ENCODE peak calls at places on chromosomes 5 and 9, in nine cellular contexts. One of them, this sample, is unnamed.

GRCh38 chr5:177133845-177134652 is 476 bp downstream of the NSD1 start:
- DNase-seq in astrocyte: peak
- DNase-seq in neural progenitor cell: peak
- DNase-seq in kidney: peak
- DNase-seq in WERI-Rb-1: peak
- DNase-seq in mucosa of descending colon: peak
- DNase-seq in cardiac muscle cell: peak
- DNase-seq in transverse colon: peak
- DNase-seq in breast epithelium: no peak
- DNase-seq in this sample: no peak

GRCh38 chr5:141483842-141484241 is 988 bp upstream of the PCDHGC4 start:
- DNase-seq in astrocyte: no peak
- DNase-seq in neural progenitor cell: peak
- DNase-seq in kidney: no peak
- DNase-seq in WERI-Rb-1: no peak
- DNase-seq in mucosa of descending colon: no peak
- DNase-seq in cardiac muscle cell: no peak
- DNase-seq in transverse colon: no peak
- DNase-seq in breast epithelium: no peak
- DNase-seq in this sample: no peak

GRCh38 chr9:109139851-109140250 is 20.1 kb upstream of the TMEM245 start:
- DNase-seq in astrocyte: no peak
- DNase-seq in neural progenitor cell: no peak
- DNase-seq in kidney: no peak
- DNase-seq in WERI-Rb-1: no peak
- DNase-seq in mucosa of descending colon: no peak
- DNase-seq in cardiac muscle cell: no peak
- DNase-seq in transverse colon: no peak
- DNase-seq in breast epithelium: no peak
- DNase-seq in this sample: peak

GRCh38 chr5:72378636-72379289 is 58.6 kb downstream of the PTCD2 start:
- DNase-seq in astrocyte: peak
- DNase-seq in neural progenitor cell: no peak
- DNase-seq in kidney: no peak
- DNase-seq in WERI-Rb-1: no peak
- DNase-seq in mucosa of descending colon: no peak
- DNase-seq in cardiac muscle cell: no peak
- DNase-seq in transverse colon: no peak
- DNase-seq in breast epithelium: peak
- DNase-seq in this sample: peak

GRCh38 chr9:79264511-79265448 is 307.0 kb upstream of the TLE4 start:
- DNase-seq in astrocyte: no peak
- DNase-seq in neural progenitor cell: no peak
- DNase-seq in kidney: no peak
- DNase-seq in WERI-Rb-1: no peak
- DNase-seq in mucosa of descending colon: no peak
- DNase-seq in cardiac muscle cell: no peak
- DNase-seq in transverse colon: no peak
- DNase-seq in breast epithelium: no peak
- DNase-seq in this sample: no peak

GRCh38 chr5:179152941-179153340 is 92.8 kb downstream of the ZNF354C start:
- DNase-seq in astrocyte: no peak
- DNase-seq in neural progenitor cell: no peak
- DNase-seq in kidney: peak
- DNase-seq in WERI-Rb-1: no peak
- DNase-seq in mucosa of descending colon: no peak
- DNase-seq in cardiac muscle cell: no peak
- DNase-seq in transverse colon: no peak
- DNase-seq in breast epithelium: no peak
- DNase-seq in this sample: no peak

GRCh38 chr5:170896779-170897178 is 35.0 kb downstream of the RANBP17 start:
- DNase-seq in astrocyte: peak
- DNase-seq in neural progenitor cell: peak
- DNase-seq in kidney: no peak
- DNase-seq in WERI-Rb-1: peak
- DNase-seq in mucosa of descending colon: no peak
- DNase-seq in cardiac muscle cell: peak
- DNase-seq in transverse colon: no peak
- DNase-seq in breast epithelium: no peak
- DNase-seq in this sample: no peak

GRCh38 chr9:120845255-120845654 is 2.5 kb upstream of the PSMD5 start:
- DNase-seq in astrocyte: no peak
- DNase-seq in neural progenitor cell: no peak
- DNase-seq in kidney: no peak
- DNase-seq in WERI-Rb-1: no peak
- DNase-seq in mucosa of descending colon: no peak
- DNase-seq in cardiac muscle cell: no peak
- DNase-seq in transverse colon: no peak
- DNase-seq in breast epithelium: no peak
- DNase-seq in this sample: peak

GRCh38 chr5:55471468-55471867 is 63.3 kb downstream of the PLPP1 start:
- DNase-seq in astrocyte: no peak
- DNase-seq in neural progenitor cell: no peak
- DNase-seq in kidney: no peak
- DNase-seq in WERI-Rb-1: no peak
- DNase-seq in mucosa of descending colon: no peak
- DNase-seq in cardiac muscle cell: no peak
- DNase-seq in transverse colon: no peak
- DNase-seq in breast epithelium: no peak
- DNase-seq in this sample: no peak

GRCh38 chr9:117782931-117783788 is 79.0 kb downstream of the TLR4 start:
- DNase-seq in astrocyte: peak
- DNase-seq in neural progenitor cell: peak
- DNase-seq in kidney: peak
- DNase-seq in WERI-Rb-1: peak
- DNase-seq in mucosa of descending colon: peak
- DNase-seq in cardiac muscle cell: peak
- DNase-seq in transverse colon: peak
- DNase-seq in breast epithelium: peak
- DNase-seq in this sample: peak

GRCh38 chr9:88781500-88782391 is 209.5 kb upstream of the S1PR3 start:
- DNase-seq in astrocyte: peak
- DNase-seq in neural progenitor cell: peak
- DNase-seq in kidney: peak
- DNase-seq in WERI-Rb-1: peak
- DNase-seq in mucosa of descending colon: no peak
- DNase-seq in cardiac muscle cell: peak
- DNase-seq in transverse colon: no peak
- DNase-seq in breast epithelium: no peak
- DNase-seq in this sample: no peak

DNA sequence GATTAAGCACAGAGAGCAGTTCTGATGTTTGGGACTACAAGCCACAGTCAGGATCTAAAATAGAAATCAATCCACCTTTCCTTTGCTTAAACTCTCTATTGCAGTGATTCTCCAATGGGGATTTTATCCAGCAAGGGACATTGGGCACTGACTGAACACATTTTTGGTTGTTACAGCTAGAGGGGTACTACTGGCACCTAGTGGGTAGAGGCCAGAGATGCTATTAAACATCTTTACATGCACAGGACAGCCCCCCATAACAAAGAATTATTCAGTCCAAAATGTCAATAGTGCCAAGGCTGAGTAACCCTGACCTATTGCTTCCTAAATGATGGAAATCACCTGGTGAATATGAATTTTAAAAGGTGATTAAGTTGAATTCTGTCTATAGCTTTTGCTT is 12.0 kb downstream of the ZNF622 start:
- DNase-seq in astrocyte: no peak
- DNase-seq in neural progenitor cell: peak
- DNase-seq in kidney: no peak
- DNase-seq in WERI-Rb-1: no peak
- DNase-seq in mucosa of descending colon: no peak
- DNase-seq in cardiac muscle cell: peak
- DNase-seq in transverse colon: no peak
- DNase-seq in breast epithelium: no peak
- DNase-seq in this sample: no peak
- TF ChIP-seq CTCF in astrocyte: no peak
- TF ChIP-seq CTCF in neural progenitor cell: peak
- TF ChIP-seq CTCF in kidney: no peak
- TF ChIP-seq CTCF in WERI-Rb-1: peak
- TF ChIP-seq CTCF in mucosa of descending colon: no peak
- TF ChIP-seq CTCF in cardiac muscle cell: no peak
- TF ChIP-seq CTCF in transverse colon: no peak
- TF ChIP-seq CTCF in breast epithelium: no peak
- TF ChIP-seq CTCF in this sample: no peak

DNA sequence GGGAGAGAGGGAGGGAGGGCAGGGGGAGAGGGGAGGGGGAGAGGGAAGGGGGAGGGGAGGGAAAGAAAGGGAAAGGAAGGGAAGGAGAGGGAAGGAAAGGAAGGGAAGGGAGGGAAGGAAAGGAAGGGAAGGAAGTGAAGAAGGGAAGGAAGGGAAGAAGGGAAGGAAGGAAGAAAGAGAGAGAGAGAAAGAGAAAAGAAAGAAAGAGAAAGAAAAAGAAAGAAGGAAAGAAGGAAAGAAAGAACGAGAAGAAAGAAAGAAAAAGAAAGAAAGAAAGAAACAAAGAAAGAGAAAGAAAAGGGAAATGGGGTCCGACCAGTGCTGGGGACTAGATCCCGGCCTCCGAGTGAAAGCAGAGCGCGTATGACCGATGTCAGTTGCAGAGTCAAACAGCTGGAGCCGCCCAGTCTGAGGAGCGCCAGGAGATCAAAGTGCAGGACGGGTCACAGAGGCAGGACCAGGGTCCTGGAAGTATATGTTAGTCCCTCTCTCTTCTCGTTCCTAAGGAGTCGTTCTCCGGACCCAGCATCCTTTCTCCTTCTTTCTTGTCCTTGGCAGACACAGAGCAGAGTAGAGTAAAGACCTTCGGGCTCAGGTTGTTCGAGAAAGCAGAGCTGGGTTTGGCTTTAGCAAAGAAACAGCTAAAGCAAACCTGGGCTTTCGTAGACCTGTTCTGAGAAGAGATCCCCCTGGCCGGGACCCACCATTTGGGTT is 305.4 kb upstream of the MSX2 start:
- DNase-seq in astrocyte: no peak
- DNase-seq in neural progenitor cell: peak
- DNase-seq in kidney: no peak
- DNase-seq in WERI-Rb-1: no peak
- DNase-seq in mucosa of descending colon: no peak
- DNase-seq in cardiac muscle cell: peak
- DNase-seq in transverse colon: peak
- DNase-seq in breast epithelium: no peak
- DNase-seq in this sample: no peak
- H3K4me3 ChIP-seq in astrocyte: peak
- H3K4me3 ChIP-seq in neural progenitor cell: peak
- H3K4me3 ChIP-seq in kidney: peak
- H3K4me3 ChIP-seq in WERI-Rb-1: no peak
- H3K4me3 ChIP-seq in mucosa of descending colon: no peak
- H3K4me3 ChIP-seq in cardiac muscle cell: peak
- H3K4me3 ChIP-seq in transverse colon: no peak
- H3K4me3 ChIP-seq in breast epithelium: peak
- H3K4me3 ChIP-seq in this sample: no peak

GRCh38 chr9:127801955-127802575 is 617 bp upstream of the FPGS start:
- DNase-seq in astrocyte: no peak
- DNase-seq in neural progenitor cell: no peak
- DNase-seq in kidney: no peak
- DNase-seq in WERI-Rb-1: no peak
- DNase-seq in mucosa of descending colon: no peak
- DNase-seq in cardiac muscle cell: peak
- DNase-seq in transverse colon: no peak
- DNase-seq in breast epithelium: no peak
- DNase-seq in this sample: peak
- TF ChIP-seq CTCF in astrocyte: peak
- TF ChIP-seq CTCF in neural progenitor cell: peak
- TF ChIP-seq CTCF in kidney: no peak
- TF ChIP-seq CTCF in WERI-Rb-1: no peak
- TF ChIP-seq CTCF in mucosa of descending colon: no peak
- TF ChIP-seq CTCF in cardiac muscle cell: no peak
- TF ChIP-seq CTCF in transverse colon: no peak
- TF ChIP-seq CTCF in breast epithelium: peak
- TF ChIP-seq CTCF in this sample: no peak

DNA sequence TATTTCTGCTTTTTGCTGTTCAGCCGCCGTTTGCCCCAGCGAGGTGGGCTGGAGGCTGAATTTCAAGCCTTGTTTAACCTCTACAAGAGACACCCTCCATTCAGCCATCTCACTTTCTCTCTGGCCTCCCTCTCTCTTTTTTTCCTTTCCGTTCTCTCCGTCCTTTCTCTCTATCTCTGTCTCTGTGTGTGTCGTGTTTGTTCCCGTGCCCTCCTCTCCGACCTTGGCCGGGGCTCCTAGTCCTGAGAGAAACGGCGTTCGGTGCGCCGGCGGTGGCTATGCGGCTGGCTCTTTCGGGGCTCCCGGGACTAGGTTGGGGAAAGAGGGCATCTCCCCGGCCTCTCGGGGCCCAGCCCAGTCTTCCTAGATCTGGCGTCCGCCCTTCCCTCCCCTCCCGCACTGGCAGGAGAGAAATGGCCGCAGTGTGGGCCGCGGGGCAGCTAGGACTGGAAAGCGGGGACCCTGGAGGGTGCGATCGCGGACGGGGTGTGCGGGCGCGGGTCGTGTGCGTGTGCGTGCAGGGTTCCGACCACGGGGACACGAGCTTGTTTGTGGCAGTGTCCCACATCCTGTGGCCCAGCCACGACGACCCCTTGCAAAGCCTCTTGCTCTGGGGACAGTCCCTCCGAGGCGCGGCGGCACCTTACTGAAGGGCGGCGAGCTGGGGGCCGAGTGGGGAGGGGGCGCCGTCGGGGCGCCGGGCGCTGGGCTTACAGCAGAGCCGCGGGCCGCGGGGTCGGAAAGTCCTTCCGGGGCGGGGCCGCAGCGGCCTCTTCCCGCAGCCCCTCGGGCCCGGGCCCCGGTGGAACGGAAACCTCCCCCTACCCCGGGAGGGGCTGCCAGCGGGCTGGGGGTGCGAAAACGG is 5.7 kb downstream of the LHX2 start:
- DNase-seq in astrocyte: no peak
- DNase-seq in neural progenitor cell: peak
- DNase-seq in kidney: no peak
- DNase-seq in WERI-Rb-1: no peak
- DNase-seq in mucosa of descending colon: no peak
- DNase-seq in cardiac muscle cell: no peak
- DNase-seq in transverse colon: no peak
- DNase-seq in breast epithelium: no peak
- DNase-seq in this sample: no peak
- H3K4me3 ChIP-seq in astrocyte: peak
- H3K4me3 ChIP-seq in neural progenitor cell: peak
- H3K4me3 ChIP-seq in kidney: no peak
- H3K4me3 ChIP-seq in WERI-Rb-1: no peak
- H3K4me3 ChIP-seq in mucosa of descending colon: no peak
- H3K4me3 ChIP-seq in cardiac muscle cell: peak
- H3K4me3 ChIP-seq in transverse colon: no peak
- H3K4me3 ChIP-seq in breast epithelium: peak
- H3K4me3 ChIP-seq in this sample: no peak

GRCh38 chr5:136559651-136560050 is 194.3 kb upstream of the TRPC7 start:
- DNase-seq in astrocyte: no peak
- DNase-seq in neural progenitor cell: no peak
- DNase-seq in kidney: no peak
- DNase-seq in WERI-Rb-1: no peak
- DNase-seq in mucosa of descending colon: no peak
- DNase-seq in cardiac muscle cell: no peak
- DNase-seq in transverse colon: no peak
- DNase-seq in breast epithelium: no peak
- DNase-seq in this sample: no peak
- TF ChIP-seq CTCF in astrocyte: no peak
- TF ChIP-seq CTCF in neural progenitor cell: no peak
- TF ChIP-seq CTCF in kidney: no peak
- TF ChIP-seq CTCF in WERI-Rb-1: no peak
- TF ChIP-seq CTCF in mucosa of descending colon: no peak
- TF ChIP-seq CTCF in cardiac muscle cell: no peak
- TF ChIP-seq CTCF in transverse colon: no peak
- TF ChIP-seq CTCF in breast epithelium: no peak
- TF ChIP-seq CTCF in this sample: no peak

This sample was measured in bronchial epithelial cell.